ENCODE peak calls at places on chromosomes 3 and 15, in seven cellular contexts. W is lower lobe of right lung, U is body of pancreas, C is epithelial cell of esophagus, O is pancreas, Z is brain microvascular endothelial cell, L is neural progenitor cell. G is an unnamed sample.
A peak's percentile ranks its signal among the peaks of the same experiment; 100 is the strongest.

GRCh38 chr3:187809979-187810568 is 64.8 kb upstream of the BCL6 start:
- DNase-seq in W (no peak), Z (no peak), L (no peak), U (no peak), O (no peak), C (peak; percentile 57), G (no peak)

GRCh38 chr3:166630190-166630589 is 749.9 kb downstream of the ZBBX start:
- DNase-seq in Z (no peak), U (no peak), W (no peak), C (no peak), L (no peak), O (no peak), G (no peak)

GRCh38 chr15:59335197-59335786 is 37.4 kb downstream of the MYO1E start:
- DNase-seq in L (no peak), U (no peak), C (no peak), O (no peak), W (no peak), Z (no peak), G (no peak)

GRCh38 chr3:126348308-126348920 is 8.8 kb downstream of the KLF15 start:
- DNase-seq in U (no peak), C (no peak), L (peak; percentile 37), W (peak; percentile 24), O (peak; percentile 21), Z (no peak), G (peak; percentile 8)

GRCh38 chr3:61946925-61947324 is 385.6 kb downstream of the PTPRG start:
- DNase-seq in C (no peak), W (no peak), Z (no peak), U (no peak), L (peak; percentile 84), O (no peak), G (no peak)

GRCh38 chr3:52534281-52535183 is 875 bp upstream of the NT5DC2 start:
- DNase-seq in U (peak; percentile 18), W (no peak), L (peak; percentile 60), O (peak; percentile 61), Z (no peak), C (peak; percentile 61), G (peak; percentile 46)

GRCh38 chr15:80854104-80854503 is 74.9 kb downstream of the CEMIP start:
- DNase-seq in Z (no peak), L (no peak), C (no peak), U (no peak), O (no peak), W (no peak), G (no peak)

GRCh38 chr3:127786358-127787070 is 35.8 kb downstream of the MGLL start:
- DNase-seq in Z (no peak), L (peak; percentile 27), W (peak; percentile 73), U (peak; percentile 28), C (no peak), O (no peak), G (peak; percentile 58)

GRCh38 chr3:12175137-12175593 is 16.5 kb upstream of the TIMP4 start:
- DNase-seq in O (no peak), W (no peak), C (peak; percentile 18), U (no peak), L (no peak), Z (peak; percentile 19), G (peak; percentile 19)

GRCh38 chr3:189353318-189353958 is 181.7 kb downstream of the TPRG1 start:
- DNase-seq in U (no peak), L (no peak), W (no peak), C (peak; percentile 85), O (no peak), Z (no peak), G (no peak)

GRCh38 chr3:123791073-123791370 is 93.1 kb downstream of the MYLK start:
- DNase-seq in U (no peak), W (no peak), C (no peak), L (no peak), Z (no peak), O (no peak), G (no peak)

GRCh38 chr15:66707310-66708160 is 5.5 kb downstream of the SMAD6 start:
- DNase-seq in O (peak; percentile 77), L (peak; percentile 88), Z (no peak), C (peak; percentile 22), U (peak; percentile 52), W (no peak), G (peak; percentile 61)

GRCh38 chr15:59160880-59161593 is 45.6 kb upstream of the LDHAL6B start:
- DNase-seq in C (no peak), U (no peak), Z (no peak), L (peak; percentile 61), O (peak; percentile 47), W (no peak), G (peak; percentile 44)

GRCh38 chr3:72872183-72872582 is 15.7 kb upstream of the GXYLT2 start:
- DNase-seq in U (no peak), Z (no peak), W (no peak), C (no peak), L (no peak), O (no peak), G (peak; percentile 74)

GRCh38 chr3:46913644-46914043 is 36.1 kb downstream of the PTH1R start:
- DNase-seq in L (no peak), U (no peak), Z (peak; percentile 69), C (peak; percentile 89), O (peak; percentile 37), W (no peak), G (peak; percentile 77)

GRCh38 chr3:62119139-62119538 is 254.2 kb downstream of the FEZF2 start:
- DNase-seq in W (no peak), Z (no peak), U (no peak), C (no peak), O (no peak), L (no peak), G (no peak)

GRCh38 chr3:100062665-100063064 is 51.6 kb downstream of the FILIP1L start:
- DNase-seq in Z (no peak), O (no peak), U (no peak), W (no peak), C (no peak), L (no peak), G (no peak)

GRCh38 chr15:35289029-35289617 is 204.0 kb upstream of the NANOGP8 start:
- DNase-seq in C (peak; percentile 72), L (peak; percentile 63), W (no peak), O (no peak), U (no peak), Z (peak; percentile 54), G (peak; percentile 63)

GRCh38 chr3:140341817-140342403 is 336.0 kb upstream of the TRIM42 start:
- DNase-seq in L (no peak), C (no peak), U (no peak), Z (no peak), W (no peak), O (no peak), G (no peak)

GRCh38 chr3:69161587-69162196 is 39.3 kb upstream of the LMOD3 start:
- DNase-seq in U (peak; percentile 23), C (peak; percentile 59), Z (peak; percentile 51), O (no peak), L (peak; percentile 54), W (no peak), G (peak; percentile 29)

GRCh38 chr3:125045965-125046364 is 9.8 kb downstream of the HEG1 start:
- DNase-seq in U (no peak), L (no peak), Z (peak; percentile 73), C (peak; percentile 67), O (no peak), W (no peak), G (peak; percentile 92)
- H3K4me3 ChIP-seq in U (no peak overlapping the region), L (no peak overlapping the region), Z (no peak overlapping the region), C (no peak overlapping the region), O (no peak overlapping the region), W (no peak overlapping the region), G (no peak overlapping the region)

GRCh38 chr3:196207833-196208607 is 3.2 kb downstream of the ZDHHC19 start:
- DNase-seq in C (peak; percentile 59), O (no peak), U (peak; percentile 50), W (peak; percentile 86), Z (peak; percentile 15), L (peak; percentile 77), G (no peak)
- H3K4me3 ChIP-seq in C (peak overlapping the region; percentile 37), O (peak overlapping the region; percentile 41), U (no peak overlapping the region), W (peak overlapping the region; percentile 48), Z (peak overlapping the region; percentile 47), L (peak overlapping the region; percentile 46), G (peak overlapping the region; percentile 35)

GRCh38 chr3:141739731-141740130 is 1.6 kb downstream of the RNF7 start:
- DNase-seq in U (no peak), O (no peak), Z (no peak), W (no peak), L (no peak), C (no peak), G (no peak)

GRCh38 chr3:141738636-141739363 is 702 bp downstream of the RNF7 start:
- DNase-seq in C (peak; percentile 64), O (no peak), Z (peak; percentile 30), L (peak; percentile 41), W (no peak), U (no peak), G (peak; percentile 57)

GRCh38 chr3:141737828-141738635 is at the start of gene RNF7:
- DNase-seq in Z (peak; percentile 90), U (peak; percentile 96), C (peak; percentile 96), O (peak; percentile 98), L (peak; percentile 98), W (peak; percentile 97), G (peak; percentile 96)

GRCh38 chr3:141743305-141743704 is 5.2 kb downstream of the RNF7 start:
- DNase-seq in U (no peak), W (no peak), C (no peak), Z (no peak), O (no peak), L (no peak), G (no peak)

DNA sequence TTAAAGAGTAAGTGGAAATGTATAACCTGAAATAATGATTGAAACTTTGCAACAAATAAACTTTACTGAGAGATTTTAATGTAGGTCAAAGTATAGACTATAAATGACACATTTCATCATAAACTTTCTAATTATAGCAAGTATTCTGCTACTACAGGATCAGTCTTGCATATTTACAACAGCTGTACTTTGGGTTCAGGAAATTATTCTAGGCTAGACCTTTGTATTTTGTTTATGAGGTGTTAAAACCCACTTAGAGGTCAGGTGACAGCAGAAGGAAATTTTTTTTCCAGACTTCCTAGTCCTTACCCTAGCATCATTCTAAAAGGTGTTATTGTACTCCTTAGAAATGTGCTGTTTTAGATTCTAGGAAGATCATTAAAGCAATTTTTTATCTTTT is 2.3 kb downstream of the RNF7 start:
- DNase-seq in L (no peak), U (no peak), C (no peak), W (no peak), O (no peak), Z (no peak), G (no peak)
- H3K4me3 ChIP-seq in L (peak overlapping the region; percentile 74), U (no peak overlapping the region), C (peak overlapping the region; percentile 98), W (peak overlapping the region; percentile 78), O (peak overlapping the region; percentile 98), Z (no peak overlapping the region), G (no peak overlapping the region)

DNA sequence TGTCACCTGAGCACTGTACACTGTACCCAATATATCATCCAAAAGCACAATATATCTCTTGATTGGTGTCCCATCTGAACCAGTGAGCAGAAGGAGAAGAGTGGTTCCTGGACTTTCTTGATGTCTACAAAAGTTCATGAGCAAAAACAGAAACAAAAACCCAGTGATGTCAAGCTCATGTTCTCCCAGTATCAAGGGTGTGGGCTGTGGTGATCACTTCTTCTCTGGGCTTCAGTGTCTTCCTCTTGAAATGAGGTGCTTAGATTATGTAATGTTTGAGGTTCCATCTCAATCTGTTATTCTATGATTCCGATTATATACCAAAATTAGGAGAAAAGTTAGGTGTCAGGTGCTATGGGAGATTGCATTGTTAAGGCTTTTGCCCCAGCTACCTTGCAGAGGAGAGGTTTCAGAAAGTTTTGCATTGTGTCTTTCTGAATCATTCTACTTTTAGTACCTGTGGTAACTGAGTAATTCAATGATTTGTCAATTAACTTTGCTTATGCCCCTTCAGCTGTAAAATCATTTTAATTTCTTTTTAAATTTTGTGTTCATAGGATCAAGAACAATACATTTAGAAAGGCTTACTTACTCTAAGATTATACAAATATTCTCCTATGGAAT is 122.0 kb upstream of the EOMES start:
- DNase-seq in Z (no peak), O (no peak), L (no peak), C (no peak), U (no peak), W (no peak), G (no peak)
- H3K4me3 ChIP-seq in Z (no peak overlapping the region), O (no peak overlapping the region), L (no peak overlapping the region), C (no peak overlapping the region), U (no peak overlapping the region), W (no peak overlapping the region), G (no peak overlapping the region)

GRCh38 chr15:92801774-92802464 is 98.2 kb upstream of the CHD2 start:
- DNase-seq in Z (peak; percentile 87), O (no peak), W (peak; percentile 76), U (peak; percentile 33), C (peak; percentile 89), L (no peak), G (peak; percentile 90)
- H3K4me3 ChIP-seq in Z (no peak overlapping the region), O (no peak overlapping the region), W (no peak overlapping the region), U (no peak overlapping the region), C (no peak overlapping the region), L (no peak overlapping the region), G (no peak overlapping the region)

G was measured in fibroblast of lung.